ENCODE peak calls at places on chromosomes 2 and 18, in ten cellular contexts. P, H, I, K, X, F, S, U, E and V are unnamed samples.

GRCh38 chr18:78579854-78580577 is 399.6 kb upstream of the SALL3 start:
- DNase-seq in I (no peak), S (no peak), X (no peak), H (no peak), E (no peak), F (no peak), P (no peak), U (no peak), K (no peak), V (no peak)

GRCh38 chr2:239370403-239370802 is 30.4 kb downstream of the HDAC4 start:
- DNase-seq in X (no peak), F (no peak), K (peak), U (no peak), I (no peak), S (no peak), H (no peak), P (no peak), E (peak), V (no peak)

GRCh38 chr2:102483086-102483485 is 10.1 kb downstream of the SLC9A4 start:
- DNase-seq in S (no peak), K (no peak), X (no peak), H (no peak), P (no peak), E (no peak), F (no peak), U (no peak), I (no peak), V (no peak)

GRCh38 chr2:171547256-171547655 is 25.0 kb downstream of the CYBRD1 start:
- DNase-seq in S (no peak), U (no peak), F (no peak), E (no peak), P (no peak), X (no peak), I (no peak), K (no peak), H (no peak), V (no peak)

GRCh38 chr2:126827371-126827770 is 71.3 kb upstream of the TEX51 start:
- DNase-seq in I (no peak), E (no peak), S (no peak), P (no peak), H (no peak), K (no peak), F (no peak), X (no peak), U (no peak), V (no peak)

GRCh38 chr18:10892801-10893595 is 256.4 kb downstream of the PIEZO2 start:
- DNase-seq in H (peak), K (no peak), F (no peak), S (no peak), I (no peak), U (no peak), E (no peak), X (peak), P (no peak), V (no peak)

GRCh38 chr18:8806798-8807501 is 101.6 kb downstream of the MTCL1 start:
- DNase-seq in K (no peak), S (no peak), U (peak), I (no peak), E (no peak), F (no peak), X (no peak), P (no peak), H (no peak), V (no peak)

GRCh38 chr18:57023483-57023882 is 123.4 kb upstream of the BOD1L2 start:
- DNase-seq in P (no peak), X (no peak), H (no peak), F (no peak), K (no peak), S (no peak), U (no peak), E (no peak), I (no peak), V (no peak)

GRCh38 chr2:179720173-179720772 is 141.1 kb downstream of the ZNF385B start:
- DNase-seq in I (no peak), U (no peak), S (no peak), P (no peak), K (no peak), F (no peak), E (no peak), X (no peak), H (no peak), V (no peak)

GRCh38 chr2:72001937-72002690 is 145.5 kb downstream of the CYP26B1 start:
- DNase-seq in X (no peak), P (no peak), H (no peak), F (no peak), E (no peak), K (no peak), S (no peak), U (no peak), I (peak), V (no peak)

GRCh38 chr2:45843136-45843535 is 191.7 kb downstream of the PRKCE start:
- DNase-seq in S (no peak), K (no peak), P (no peak), F (no peak), H (no peak), U (no peak), E (no peak), X (no peak), I (no peak), V (no peak)

GRCh38 chr2:64846175-64846574 is 143.0 kb upstream of the SLC1A4 start:
- DNase-seq in K (no peak), X (peak), F (no peak), P (no peak), I (no peak), S (peak), E (no peak), H (peak), U (no peak), V (no peak)

GRCh38 chr2:26630669-26631360 is 10.4 kb downstream of the CIB4 start:
- DNase-seq in U (no peak), X (peak), K (peak), I (peak), S (no peak), F (no peak), E (no peak), H (no peak), P (no peak), V (no peak)

GRCh38 chr2:73870084-73870483 is 22.7 kb upstream of the ACTG2 start:
- DNase-seq in I (peak), E (no peak), F (no peak), X (peak), H (peak), P (peak), S (peak), U (no peak), K (no peak), V (no peak)

GRCh38 chr2:216553093-216553478 is 54.4 kb downstream of the RPL37A start:
- DNase-seq in I (no peak), H (no peak), K (no peak), E (no peak), F (no peak), U (no peak), P (no peak), S (no peak), X (peak), V (no peak)

GRCh38 chr18:11981633-11982366 is 493 bp downstream of the IMPA2 start:
- DNase-seq in H (peak), S (peak), X (peak), F (no peak), I (peak), K (peak), U (no peak), E (peak), P (peak), V (peak)

GRCh38 chr2:219252900-219253752 is at the start of gene TUBA4B:
- DNase-seq in X (peak), E (peak), S (no peak), K (peak), F (peak), H (no peak), I (peak), P (peak), U (peak), V (peak)

GRCh38 chr2:78541451-78542267 is 483.8 kb upstream of the REG3G start:
- DNase-seq in S (no peak), P (no peak), H (no peak), E (peak), X (no peak), K (no peak), I (no peak), F (no peak), U (no peak), V (no peak)
- H3K4me3 ChIP-seq in S (no peak), P (no peak), H (no peak), E (no peak), X (no peak), K (no peak), I (no peak), F (no peak), U (no peak), V (no peak)

DNA sequence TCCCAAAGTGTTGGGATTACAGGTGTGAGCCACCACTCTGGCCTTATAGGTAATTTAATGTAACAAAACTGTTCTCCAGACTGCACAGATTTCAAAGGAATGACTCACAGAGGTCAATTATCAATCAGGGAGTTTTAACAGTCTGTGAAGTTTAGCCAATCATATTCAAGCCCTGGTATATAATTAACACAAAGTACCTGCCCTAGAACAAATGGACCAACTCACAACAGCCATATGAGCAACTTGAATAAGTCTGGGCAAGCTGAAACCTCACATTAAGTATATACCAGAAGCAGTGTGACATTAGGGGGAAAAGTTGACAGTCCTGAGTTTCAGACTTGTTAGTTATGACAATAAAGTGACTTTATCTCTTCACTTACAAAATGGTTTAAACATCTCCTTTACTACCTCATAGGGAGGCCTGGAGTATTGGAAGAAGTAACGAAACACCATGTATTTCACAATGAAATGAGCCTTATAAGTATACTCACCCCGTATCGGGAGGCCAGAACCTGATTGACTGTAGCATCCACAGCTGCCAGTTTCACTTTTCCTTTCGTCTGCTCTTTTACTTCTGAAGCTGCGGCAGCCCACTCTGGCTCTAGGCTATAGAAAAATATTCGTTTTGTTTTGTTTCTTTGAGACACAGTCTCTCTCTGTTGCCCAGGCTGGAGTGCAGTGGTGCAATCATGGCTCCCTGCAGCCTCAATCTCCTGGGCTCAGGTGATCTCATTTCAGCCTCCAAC is 22.2 kb downstream of the PDIA6 start:
- DNase-seq in S (no peak), U (no peak), E (no peak), K (no peak), X (no peak), F (no peak), I (no peak), H (no peak), P (no peak), V (no peak)
- H3K4me3 ChIP-seq in S (no peak), U (no peak), E (no peak), K (no peak), X (no peak), F (no peak), I (no peak), H (no peak), P (no peak), V (no peak)

GRCh38 chr2:23386422-23387220 is 1.6 kb downstream of the KLHL29 start:
- DNase-seq in F (no peak), S (peak), I (peak), U (peak), K (peak), E (peak), P (peak), X (peak), H (no peak), V (peak)

GRCh38 chr2:23387221-23387550 is 2.2 kb downstream of the KLHL29 start:
- DNase-seq in U (no peak), F (no peak), P (no peak), H (no peak), E (no peak), I (no peak), X (no peak), S (no peak), K (no peak), V (no peak)

GRCh38 chr2:23384551-23385349 is at the start of gene KLHL29:
- DNase-seq in S (peak), X (peak), H (peak), P (peak), F (peak), I (peak), E (peak), K (peak), U (peak), V (peak)

GRCh38 chr2:23385351-23385747 is 370 bp downstream of the KLHL29 start:
- DNase-seq in X (peak), S (peak), I (peak), E (peak), K (no peak), F (no peak), U (peak), H (peak), P (peak), V (peak)

DNA sequence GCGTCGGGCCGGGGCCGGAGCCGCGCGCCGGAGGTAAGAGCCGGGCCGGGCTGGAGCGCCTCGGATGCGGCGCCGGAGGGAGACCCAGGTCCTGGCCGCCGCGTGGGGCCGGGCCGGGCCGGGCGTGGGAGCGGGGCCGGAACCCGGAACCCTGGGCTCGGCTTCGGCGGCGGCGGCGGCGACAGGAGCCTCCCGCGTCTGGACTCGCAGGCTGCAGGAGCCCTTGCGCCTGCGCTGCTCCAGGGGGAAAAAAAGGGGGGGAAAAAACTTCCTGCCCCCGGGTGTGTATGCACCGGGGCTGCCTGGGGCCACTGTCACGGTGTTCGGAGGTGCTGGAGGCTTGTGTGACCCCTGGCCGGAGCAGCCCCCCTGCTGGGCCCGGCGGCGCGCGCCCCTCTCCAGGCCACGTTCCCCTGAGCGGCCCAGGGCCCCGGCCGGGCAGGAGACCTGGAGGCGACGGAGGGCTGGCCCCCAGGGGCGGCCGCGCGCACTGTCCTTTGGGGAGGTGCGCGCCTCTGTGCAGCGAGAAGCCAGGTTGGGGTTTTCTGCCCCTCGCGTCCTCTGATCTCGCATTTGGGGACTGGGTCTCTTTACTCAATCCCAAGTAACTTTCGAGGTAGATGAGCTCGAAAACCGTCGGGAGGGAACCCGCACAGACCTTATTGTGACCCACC is 906 bp downstream of the KLHL29 start:
- DNase-seq in E (peak), U (no peak), P (peak), F (no peak), X (peak), S (no peak), K (no peak), H (no peak), I (peak), V (no peak)
- H3K4me3 ChIP-seq in E (peak), U (peak), P (peak), F (peak), X (peak), S (peak), K (peak), H (peak), I (peak), V (peak)

DNA sequence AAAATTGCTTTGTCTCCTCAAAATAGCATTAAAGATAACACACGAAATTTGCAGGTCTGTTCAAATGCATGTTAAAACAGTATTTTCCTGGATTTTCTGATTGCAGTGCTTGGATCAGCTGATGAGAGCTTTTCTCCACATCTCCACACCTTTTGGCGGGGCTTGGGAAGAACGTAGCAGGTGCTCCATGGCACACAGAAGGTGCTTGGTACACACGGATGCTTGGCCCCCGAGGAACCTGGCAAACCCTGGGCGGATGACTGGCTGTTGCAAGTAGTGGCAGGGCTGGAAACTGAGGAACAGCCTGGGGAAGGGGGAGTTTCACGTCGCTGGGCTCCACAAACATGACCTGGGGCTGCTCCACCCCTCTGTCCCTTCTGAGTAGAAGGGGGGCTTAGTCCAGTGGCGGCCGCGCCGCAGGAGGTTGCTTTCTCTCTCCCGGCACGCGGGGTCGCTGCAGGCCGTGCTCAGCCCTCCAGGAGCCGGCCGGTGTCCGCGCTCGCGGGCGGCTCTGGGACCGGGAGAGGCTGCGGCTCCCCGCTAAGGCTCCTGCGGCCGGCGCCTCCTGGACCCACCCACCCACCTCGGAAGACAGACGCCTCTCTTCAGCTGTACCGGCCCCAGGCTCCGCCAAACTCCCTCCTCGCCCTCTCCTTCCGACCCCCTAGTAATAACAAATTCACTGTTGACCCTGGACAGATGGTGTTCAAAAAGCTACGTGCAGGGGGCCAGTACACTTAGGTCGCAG is 69.3 kb downstream of the MARCO start:
- DNase-seq in X (peak), K (peak), P (no peak), F (no peak), E (peak), H (peak), U (peak), S (no peak), I (peak), V (peak)
- H3K4me3 ChIP-seq in X (no peak), K (no peak), P (no peak), F (no peak), E (no peak), H (no peak), U (peak), S (no peak), I (no peak), V (peak)

GRCh38 chr2:223582001-223582400 is 20.2 kb downstream of the SCG2 start:
- DNase-seq in H (no peak), X (no peak), P (no peak), I (no peak), S (no peak), K (no peak), E (no peak), F (no peak), U (no peak), V (no peak)

GRCh38 chr2:223586261-223586660 is 15.9 kb downstream of the SCG2 start:
- DNase-seq in S (no peak), I (no peak), X (peak), H (peak), K (no peak), P (no peak), E (no peak), F (no peak), U (no peak), V (no peak)

GRCh38 chr2:223587301-223587700 is 14.9 kb downstream of the SCG2 start:
- DNase-seq in I (no peak), U (no peak), P (no peak), F (no peak), S (no peak), X (no peak), H (no peak), E (no peak), K (no peak), V (no peak)

GRCh38 chr2:223588251-223588650 is 13.9 kb downstream of the SCG2 start:
- DNase-seq in E (no peak), U (no peak), K (no peak), P (no peak), I (no peak), X (no peak), F (no peak), H (no peak), S (no peak), V (no peak)

GRCh38 chr2:223585691-223586090 is 16.5 kb downstream of the SCG2 start:
- DNase-seq in I (peak), E (no peak), U (no peak), H (peak), P (no peak), X (peak), F (no peak), K (no peak), S (no peak), V (no peak)
- H3K4me3 ChIP-seq in I (no peak), E (no peak), U (no peak), H (no peak), P (no peak), X (no peak), F (no peak), K (no peak), S (no peak), V (no peak)

GRCh38 chr2:173159794-173160463 is 84.3 kb downstream of the MAP3K20 start:
- DNase-seq in U (peak), F (no peak), I (peak), E (peak), P (peak), S (peak), H (peak), K (peak), X (peak), V (peak)
- H3K4me3 ChIP-seq in U (no peak), F (no peak), I (no peak), E (no peak), P (no peak), S (no peak), H (peak), K (no peak), X (peak), V (peak)

GRCh38 chr2:85245891-85246290 is 81.9 kb downstream of the TGOLN2 start:
- DNase-seq in X (no peak), E (no peak), P (no peak), U (no peak), I (no peak), S (no peak), H (no peak), F (no peak), K (no peak), V (no peak)

GRCh38 chr2:85248741-85249524 is 78.9 kb downstream of the TGOLN2 start:
- DNase-seq in X (peak), F (no peak), I (peak), K (no peak), E (no peak), U (no peak), S (peak), P (no peak), H (peak), V (peak)

GRCh38 chr2:85247591-85247990 is 80.2 kb downstream of the TGOLN2 start:
- DNase-seq in U (no peak), F (no peak), E (no peak), I (no peak), K (no peak), H (no peak), X (no peak), S (no peak), P (no peak), V (no peak)

GRCh38 chr2:85244798-85245197 is 83.0 kb downstream of the TGOLN2 start:
- DNase-seq in U (no peak), F (no peak), I (no peak), P (no peak), E (no peak), H (no peak), K (no peak), X (no peak), S (no peak), V (no peak)

DNA sequence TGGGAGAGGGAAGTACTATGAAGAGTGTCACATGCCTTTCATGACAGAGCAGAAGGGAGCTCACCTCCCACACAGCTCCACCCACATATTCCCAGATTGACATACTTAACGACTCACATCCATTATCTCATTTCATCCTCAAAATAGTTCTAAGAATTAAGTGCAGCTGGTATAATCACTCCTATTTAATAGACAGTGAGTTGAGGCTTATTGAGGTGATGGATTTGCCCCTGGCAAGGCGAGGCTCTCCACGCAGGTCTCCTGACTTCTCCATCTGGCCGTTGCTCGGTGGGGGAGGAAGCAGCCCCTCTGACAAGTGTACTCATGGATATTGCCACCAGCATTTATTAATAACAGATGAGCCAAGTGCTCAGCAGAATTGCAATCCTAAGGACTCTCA is 81.4 kb downstream of the TGOLN2 start:
- DNase-seq in K (no peak), S (no peak), E (no peak), X (no peak), P (no peak), F (no peak), H (no peak), U (no peak), I (no peak), V (no peak)
- H3K4me3 ChIP-seq in K (no peak), S (no peak), E (no peak), X (peak), P (no peak), F (no peak), H (no peak), U (no peak), I (no peak), V (no peak)